ENCODE peak calls at places on chromosome 19, in seven cellular contexts. One of them, this sample, is unnamed.

GRCh38 chr19:47729799-47730520 is 15.4 kb upstream of the NOP53 start:
- DNase-seq in PC-9: peak; percentile 91
- DNase-seq in testis: peak; percentile 74
- DNase-seq in psoas muscle: peak; percentile 86
- DNase-seq in colonic mucosa: peak; percentile 75
- DNase-seq in kidney: peak; percentile 91
- DNase-seq in heart right ventricle: peak; percentile 88
- DNase-seq in this sample: no peak

GRCh38 chr19:35268546-35269424 is at the start of gene USF2:
- DNase-seq in psoas muscle: peak; percentile 91
- DNase-seq in PC-9: peak; percentile 72
- DNase-seq in kidney: peak; percentile 94
- DNase-seq in testis: peak; percentile 84
- DNase-seq in colonic mucosa: peak; percentile 73
- DNase-seq in heart right ventricle: peak; percentile 79
- DNase-seq in this sample: no peak

GRCh38 chr19:1387684-1388636 is 4.3 kb downstream of the NDUFS7 start:
- DNase-seq in colonic mucosa: no peak
- DNase-seq in heart right ventricle: no peak
- DNase-seq in psoas muscle: no peak
- DNase-seq in testis: no peak
- DNase-seq in kidney: peak; percentile 72
- DNase-seq in PC-9: no peak
- DNase-seq in this sample: no peak

GRCh38 chr19:35901854-35902661 is at the start of gene HCST:
- DNase-seq in heart right ventricle: no peak
- DNase-seq in psoas muscle: no peak
- DNase-seq in PC-9: no peak
- DNase-seq in colonic mucosa: no peak
- DNase-seq in kidney: no peak
- DNase-seq in testis: no peak
- DNase-seq in this sample: no peak

GRCh38 chr19:10848208-10848843 is at the start of gene C19orf38:
- DNase-seq in psoas muscle: no peak
- DNase-seq in colonic mucosa: no peak
- DNase-seq in PC-9: no peak
- DNase-seq in testis: no peak
- DNase-seq in kidney: no peak
- DNase-seq in heart right ventricle: no peak
- DNase-seq in this sample: no peak

GRCh38 chr19:29841559-29842367 is 30.0 kb downstream of the CCNE1 start:
- DNase-seq in psoas muscle: peak; percentile 19
- DNase-seq in colonic mucosa: peak; percentile 31
- DNase-seq in heart right ventricle: peak; percentile 15
- DNase-seq in PC-9: peak; percentile 60
- DNase-seq in testis: no peak
- DNase-seq in kidney: peak; percentile 69
- DNase-seq in this sample: no peak

GRCh38 chr19:42135836-42136235 is 3.6 kb upstream of the POU2F2 start:
- DNase-seq in PC-9: no peak
- DNase-seq in testis: no peak
- DNase-seq in colonic mucosa: no peak
- DNase-seq in kidney: no peak
- DNase-seq in psoas muscle: no peak
- DNase-seq in heart right ventricle: no peak
- DNase-seq in this sample: no peak

GRCh38 chr19:35140898-35141626 is 2.0 kb upstream of the FXYD7 start:
- DNase-seq in psoas muscle: peak; percentile 98
- DNase-seq in kidney: peak; percentile 98
- DNase-seq in PC-9: peak; percentile 95
- DNase-seq in testis: peak; percentile 92
- DNase-seq in heart right ventricle: peak; percentile 89
- DNase-seq in colonic mucosa: peak; percentile 98
- DNase-seq in this sample: peak; percentile 97

GRCh38 chr19:40089462-40089861 is 1.3 kb downstream of the ZNF780A start:
- DNase-seq in PC-9: no peak
- DNase-seq in kidney: no peak
- DNase-seq in testis: no peak
- DNase-seq in psoas muscle: no peak
- DNase-seq in heart right ventricle: peak; percentile 43
- DNase-seq in colonic mucosa: no peak
- DNase-seq in this sample: no peak

GRCh38 chr19:35419046-35419445 is 29.0 kb upstream of the FFAR2 start:
- DNase-seq in psoas muscle: peak; percentile 0
- DNase-seq in kidney: no peak
- DNase-seq in colonic mucosa: no peak
- DNase-seq in testis: no peak
- DNase-seq in heart right ventricle: no peak
- DNase-seq in PC-9: no peak
- DNase-seq in this sample: no peak

GRCh38 chr19:13277104-13277809 is 127.0 kb downstream of the IER2 start:
- DNase-seq in heart right ventricle: peak; percentile 67
- DNase-seq in psoas muscle: peak; percentile 59
- DNase-seq in PC-9: peak; percentile 58
- DNase-seq in kidney: peak; percentile 48
- DNase-seq in colonic mucosa: peak; percentile 78
- DNase-seq in testis: peak; percentile 63
- DNase-seq in this sample: no peak

GRCh38 chr19:55585658-55586339 is 5.2 kb upstream of the ZNF579 start:
- DNase-seq in psoas muscle: peak; percentile 81
- DNase-seq in PC-9: peak; percentile 93
- DNase-seq in colonic mucosa: peak; percentile 45
- DNase-seq in testis: peak; percentile 88
- DNase-seq in heart right ventricle: peak; percentile 88
- DNase-seq in kidney: peak; percentile 94
- DNase-seq in this sample: no peak

GRCh38 chr19:5624741-5625140 is 1.9 kb downstream of the SAFB start:
- DNase-seq in kidney: no peak
- DNase-seq in heart right ventricle: no peak
- DNase-seq in PC-9: no peak
- DNase-seq in testis: no peak
- DNase-seq in colonic mucosa: no peak
- DNase-seq in psoas muscle: no peak
- DNase-seq in this sample: no peak
- H3K27ac ChIP-seq in kidney: no peak overlapping the region
- H3K27ac ChIP-seq in heart right ventricle: peak overlapping the region; percentile 98
- H3K27ac ChIP-seq in PC-9: no peak overlapping the region
- H3K27ac ChIP-seq in testis: no peak overlapping the region
- H3K27ac ChIP-seq in colonic mucosa: no peak overlapping the region
- H3K27ac ChIP-seq in psoas muscle: peak overlapping the region; percentile 89
- H3K27ac ChIP-seq in this sample: peak overlapping the region; percentile 76

GRCh38 chr19:44111910-44112463 is 1.2 kb upstream of the ZNF225 start:
- DNase-seq in heart right ventricle: no peak
- DNase-seq in testis: peak; percentile 82
- DNase-seq in kidney: no peak
- DNase-seq in colonic mucosa: no peak
- DNase-seq in PC-9: peak; percentile 11
- DNase-seq in psoas muscle: no peak
- DNase-seq in this sample: no peak
- H3K4me3 ChIP-seq in heart right ventricle: peak overlapping the region; percentile 80
- H3K4me3 ChIP-seq in testis: peak overlapping the region; percentile 90
- H3K4me3 ChIP-seq in kidney: peak overlapping the region; percentile 95
- H3K4me3 ChIP-seq in colonic mucosa: no peak overlapping the region
- H3K4me3 ChIP-seq in PC-9: peak overlapping the region; percentile 80
- H3K4me3 ChIP-seq in psoas muscle: peak overlapping the region; percentile 93
- H3K4me3 ChIP-seq in this sample: peak overlapping the region; percentile 80

DNA sequence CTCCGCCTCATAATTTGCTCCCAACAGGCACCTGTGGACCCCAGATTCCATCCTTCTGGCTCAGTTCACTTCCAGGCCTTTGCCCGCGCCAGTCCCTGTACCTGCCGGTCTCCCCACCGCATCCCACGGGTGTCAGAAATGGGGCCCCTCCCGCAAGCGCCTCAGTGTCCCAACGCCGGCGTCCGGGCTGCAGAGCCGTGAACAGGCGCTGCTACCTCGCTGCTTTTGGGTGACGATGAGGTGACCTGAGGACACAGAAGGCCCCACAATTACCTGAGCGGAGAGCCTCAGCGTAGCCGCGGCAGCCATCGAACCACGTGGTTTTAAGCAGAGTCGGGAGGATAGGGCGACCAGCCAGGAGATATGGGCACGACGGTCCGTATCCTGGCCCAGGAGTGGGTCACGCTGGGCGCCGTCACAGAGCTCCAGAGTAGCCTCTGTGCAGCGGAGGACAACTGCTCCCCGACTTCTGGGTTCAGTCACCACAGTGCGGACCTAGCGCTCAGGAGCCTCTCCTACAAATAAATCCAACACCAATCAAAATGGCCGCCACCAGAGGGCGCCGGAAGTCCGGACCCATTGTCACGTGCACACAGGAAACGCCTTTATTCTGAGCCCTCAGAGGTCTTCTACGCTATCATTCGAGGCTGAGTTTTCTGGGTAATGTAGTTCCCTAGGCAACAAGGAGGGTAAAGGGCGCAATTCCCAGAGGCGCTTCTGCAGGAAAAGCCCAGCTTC is at the start of gene ZNF814:
- DNase-seq in colonic mucosa: peak; percentile 90
- DNase-seq in psoas muscle: peak; percentile 88
- DNase-seq in testis: peak; percentile 94
- DNase-seq in PC-9: peak; percentile 69
- DNase-seq in kidney: peak; percentile 92
- DNase-seq in heart right ventricle: peak; percentile 92
- DNase-seq in this sample: peak; percentile 80
- TF ChIP-seq CTCF in colonic mucosa: no peak
- TF ChIP-seq CTCF in psoas muscle: peak; percentile 39
- TF ChIP-seq CTCF in testis: peak; percentile 52
- TF ChIP-seq CTCF in PC-9: peak; percentile 76
- TF ChIP-seq CTCF in kidney: peak; percentile 23
- TF ChIP-seq CTCF in heart right ventricle: peak; percentile 40
- TF ChIP-seq CTCF in this sample: no peak

GRCh38 chr19:7637374-7638256 is 705 bp downstream of the STXBP2 start:
- DNase-seq in colonic mucosa: peak; percentile 59
- DNase-seq in psoas muscle: peak; percentile 68
- DNase-seq in testis: peak; percentile 78
- DNase-seq in PC-9: peak; percentile 41
- DNase-seq in kidney: peak; percentile 85
- DNase-seq in heart right ventricle: no peak
- DNase-seq in this sample: no peak
- H3K27ac ChIP-seq in colonic mucosa: peak overlapping the region; percentile 83
- H3K27ac ChIP-seq in psoas muscle: peak overlapping the region; percentile 30
- H3K27ac ChIP-seq in testis: peak overlapping the region; percentile 47
- H3K27ac ChIP-seq in PC-9: peak overlapping the region; percentile 37
- H3K27ac ChIP-seq in kidney: no peak overlapping the region
- H3K27ac ChIP-seq in heart right ventricle: peak overlapping the region; percentile 79
- H3K27ac ChIP-seq in this sample: no peak overlapping the region

DNA sequence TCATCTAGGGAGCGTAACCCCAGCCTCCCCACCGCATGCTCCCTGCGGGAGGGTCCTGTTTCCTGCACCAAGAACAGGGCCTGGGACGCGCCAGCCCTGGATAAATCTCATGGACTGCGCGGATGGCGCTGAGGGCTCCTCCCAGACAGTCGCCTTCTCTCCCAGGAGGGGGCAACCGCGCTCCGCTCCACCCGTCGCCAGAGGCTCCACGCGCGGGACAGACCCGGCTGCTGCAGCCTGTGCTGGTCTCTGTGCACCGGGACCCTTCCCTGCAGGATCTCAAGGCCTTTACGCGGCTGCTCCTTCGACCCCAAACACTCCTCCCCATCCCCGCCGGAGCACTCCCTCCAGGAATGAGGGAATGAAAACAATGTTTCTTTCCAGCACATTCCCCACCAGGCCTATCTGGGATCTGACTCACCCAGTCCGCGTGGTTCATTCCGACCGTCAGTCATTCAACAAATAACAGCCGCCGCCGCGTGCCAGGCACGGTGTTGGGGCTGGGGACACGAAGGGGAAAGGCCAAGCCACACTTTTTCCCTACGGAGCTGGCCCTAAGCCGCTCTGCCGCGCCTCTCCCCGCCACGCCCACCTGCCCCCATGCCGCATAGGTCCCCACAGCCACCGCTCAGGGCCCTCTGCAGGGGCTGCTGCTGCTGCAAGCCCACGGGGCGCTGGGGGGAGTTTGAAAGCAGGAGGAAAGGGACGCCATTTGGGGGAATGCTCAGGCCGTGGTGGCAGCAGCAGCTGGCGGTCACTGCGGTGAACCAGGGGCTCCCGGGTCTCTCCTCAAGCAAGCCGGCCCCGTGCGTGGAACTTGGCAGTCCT is 6.0 kb downstream of the PNMA8B start:
- DNase-seq in colonic mucosa: no peak
- DNase-seq in kidney: peak; percentile 86
- DNase-seq in testis: peak; percentile 85
- DNase-seq in PC-9: no peak
- DNase-seq in psoas muscle: peak; percentile 69
- DNase-seq in heart right ventricle: peak; percentile 45
- DNase-seq in this sample: no peak
- H3K4me3 ChIP-seq in colonic mucosa: no peak overlapping the region
- H3K4me3 ChIP-seq in kidney: peak overlapping the region; percentile 29
- H3K4me3 ChIP-seq in testis: no peak overlapping the region
- H3K4me3 ChIP-seq in PC-9: no peak overlapping the region
- H3K4me3 ChIP-seq in psoas muscle: peak overlapping the region; percentile 22
- H3K4me3 ChIP-seq in heart right ventricle: peak overlapping the region; percentile 37
- H3K4me3 ChIP-seq in this sample: peak overlapping the region; percentile 60

DNA sequence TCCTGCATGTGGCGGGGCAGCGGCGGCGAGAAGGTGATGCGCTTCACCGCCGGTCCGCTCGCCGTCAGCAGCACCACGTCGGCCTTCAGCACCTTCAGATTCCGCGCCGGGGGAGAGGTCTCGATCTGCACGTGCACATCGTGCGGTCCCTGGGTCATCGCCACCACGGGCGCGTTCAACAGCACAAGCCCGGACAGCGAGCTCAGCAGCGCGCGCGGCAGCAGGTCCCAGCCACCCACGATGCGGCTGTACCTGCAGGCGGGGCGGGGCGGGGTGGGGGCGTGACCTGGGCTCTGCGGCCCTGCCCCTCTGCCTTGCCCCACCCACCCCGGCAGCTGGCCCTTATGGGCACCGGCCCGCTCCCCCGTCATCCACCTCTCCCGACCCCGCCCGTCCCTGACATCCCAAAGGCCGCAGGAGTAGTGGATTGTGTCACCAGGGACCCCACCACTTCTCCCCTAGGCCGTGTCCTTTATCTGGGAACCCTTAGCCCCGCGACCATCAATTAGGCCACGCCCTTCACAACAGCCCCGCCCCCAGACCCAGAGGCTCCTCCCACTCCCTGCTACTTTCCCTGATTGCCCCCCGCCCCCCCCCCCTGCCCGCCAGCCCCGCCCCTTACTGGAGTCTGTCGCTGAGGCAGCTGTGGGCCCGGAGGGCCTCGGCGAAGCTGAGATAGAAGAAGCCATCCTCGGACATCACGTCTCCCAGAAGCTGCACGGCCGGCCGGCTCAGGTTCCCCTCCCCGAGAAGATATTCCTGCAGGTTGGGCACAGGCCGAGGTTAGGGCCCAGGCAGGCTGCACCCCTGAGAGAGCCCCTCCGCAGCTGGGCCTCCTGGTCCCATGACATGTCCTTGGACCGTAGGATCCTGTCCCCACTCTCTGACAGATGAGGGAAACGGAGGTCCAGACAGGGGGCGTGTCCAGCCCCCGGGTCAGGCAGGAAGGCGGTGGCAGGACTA is 6.1 kb downstream of the IL4I1 start:
- DNase-seq in PC-9: peak; percentile 69
- DNase-seq in heart right ventricle: no peak
- DNase-seq in psoas muscle: no peak
- DNase-seq in kidney: no peak
- DNase-seq in colonic mucosa: peak; percentile 69
- DNase-seq in testis: peak; percentile 57
- DNase-seq in this sample: no peak
- TF ChIP-seq CTCF in PC-9: peak; percentile 44
- TF ChIP-seq CTCF in heart right ventricle: no peak
- TF ChIP-seq CTCF in psoas muscle: no peak
- TF ChIP-seq CTCF in kidney: no peak
- TF ChIP-seq CTCF in colonic mucosa: no peak
- TF ChIP-seq CTCF in testis: no peak
- TF ChIP-seq CTCF in this sample: peak; percentile 17

This sample was measured in coronary artery.